ENCODE peak calls at places on chromosomes 2 and 18, in ten cellular contexts. J, S, X, T, A, D, K, E, P and G are unnamed samples.

GRCh38 chr2:131542438-131543384 is 15.0 kb downstream of the CCDC74A start:
- DNase-seq in D (no peak), P (no peak), J (no peak), A (no peak), K (no peak), S (no peak), E (no peak), T (no peak), X (no peak), G (no peak)

GRCh38 chr18:63683152-63683551 is 19.6 kb upstream of the SERPINB11 start:
- DNase-seq in A (no peak), K (peak; percentile 90), S (peak; percentile 90), J (peak; percentile 57), D (no peak), P (peak; percentile 13), X (peak; percentile 98), T (no peak), E (no peak), G (no peak)

GRCh38 chr2:26235089-26235488 is 9.3 kb downstream of the HADHA start:
- DNase-seq in A (no peak), E (no peak), T (no peak), X (no peak), S (no peak), D (no peak), K (no peak), P (no peak), J (no peak), G (no peak)

GRCh38 chr2:26560892-26561291 is 80.3 kb downstream of the CIB4 start:
- DNase-seq in X (no peak), T (no peak), K (no peak), S (no peak), D (no peak), P (no peak), J (no peak), A (no peak), E (no peak), G (no peak)

GRCh38 chr2:70785137-70785911 is 5.1 kb downstream of the FIGLA start:
- DNase-seq in S (peak; percentile 57), X (peak; percentile 25), T (peak; percentile 44), K (peak; percentile 2), E (peak; percentile 50), D (peak; percentile 44), A (peak; percentile 11), P (peak; percentile 55), J (no peak), G (peak; percentile 24)

GRCh38 chr2:209633911-209634310 is 137.7 kb upstream of the UNC80 start:
- DNase-seq in S (no peak), T (no peak), D (no peak), A (no peak), J (no peak), X (no peak), K (no peak), P (no peak), E (no peak), G (no peak)

GRCh38 chr2:173400760-173401159 is 46.1 kb downstream of the CDCA7 start:
- DNase-seq in A (no peak), P (no peak), T (peak; percentile 45), S (no peak), D (no peak), J (no peak), E (peak; percentile 2), X (peak; percentile 4), K (no peak), G (no peak)

GRCh38 chr18:62281684-62282083 is 43.4 kb upstream of the TNFRSF11A start:
- DNase-seq in D (no peak), X (peak; percentile 82), E (no peak), T (no peak), S (peak; percentile 48), A (no peak), P (no peak), K (peak; percentile 77), J (peak; percentile 71), G (no peak)

GRCh38 chr2:159196393-159196925 is 90.0 kb downstream of the WDSUB1 start:
- DNase-seq in X (no peak), D (no peak), A (no peak), E (no peak), P (no peak), K (no peak), J (no peak), T (no peak), S (no peak), G (no peak)